ENCODE peak calls at places on chromosomes 4 and X, in ten cellular contexts. Z is suprapubic skin, T is foreskin fibroblast, W is A549, U is WTC11, O is cardiac muscle cell, X is GM06990, C is AG10803, V is AG09309, D is Calu3. M is an unnamed sample.

GRCh38 chrX:153954618-153955450 is 10.4 kb upstream of the RENBP start:
- DNase-seq in Z (no peak), T (no peak), W (no peak), U (no peak), O (no peak), X (no peak), C (no peak), V (no peak), D (no peak), M (no peak)

GRCh38 chrX:115889121-115889890 is 281.2 kb upstream of the AGTR2 start:
- DNase-seq in Z (peak), T (no peak), W (no peak), U (no peak), O (no peak), X (no peak), C (no peak), V (no peak), D (no peak), M (no peak)

GRCh38 chr4:105147226-105148151 is 813 bp downstream of the TET2 start:
- DNase-seq in Z (no peak), T (peak), W (no peak), U (no peak), O (peak), X (peak), C (peak), V (no peak), D (peak), M (no peak)

GRCh38 chr4:170420255-170420693 is 330.5 kb upstream of the AADAT start:
- DNase-seq in Z (no peak), T (peak), W (no peak), U (no peak), O (no peak), X (peak), C (peak), V (no peak), D (peak), M (peak)

GRCh38 chr4:105620640-105621323 is 68.4 kb downstream of the ARHGEF38 start:
- DNase-seq in Z (no peak), T (peak), W (peak), U (no peak), O (peak), X (no peak), C (peak), V (no peak), D (peak), M (no peak)

GRCh38 chr4:48949518-48950207 is 36.4 kb upstream of the CWH43 start:
- DNase-seq in Z (no peak), T (peak), W (no peak), U (no peak), O (no peak), X (no peak), C (peak), V (peak), D (no peak), M (no peak)

GRCh38 chrX:152177052-152177451 is 38.7 kb upstream of the MAGEA10 start:
- DNase-seq in Z (no peak), T (no peak), W (no peak), U (no peak), O (no peak), X (no peak), C (no peak), V (no peak), D (no peak), M (no peak)

GRCh38 chr4:155735506-155735905 is 23.3 kb upstream of the GUCY1B1 start:
- DNase-seq in Z (no peak), T (peak), W (no peak), U (no peak), O (peak), X (no peak), C (peak), V (no peak), D (no peak), M (no peak)

GRCh38 chrX:155086202-155086840 is 15.0 kb downstream of the BRCC3 start:
- DNase-seq in Z (no peak), T (peak), W (peak), U (peak), O (peak), X (no peak), C (peak), V (no peak), D (peak), M (no peak)

GRCh38 chrX:42247241-42247640 is 323.9 kb upstream of the CASK start:
- DNase-seq in Z (no peak), T (no peak), W (no peak), U (no peak), O (peak), X (no peak), C (peak), V (no peak), D (no peak), M (no peak)

GRCh38 chr4:77156912-77157858 is at the start of gene CCNG2:
- DNase-seq in Z (peak), T (peak), W (peak), U (peak), O (peak), X (peak), C (peak), V (peak), D (peak), M (no peak)

GRCh38 chrX:151983186-151983585 is 8.7 kb upstream of the GABRE start:
- DNase-seq in Z (no peak), T (no peak), W (no peak), U (no peak), O (no peak), X (no peak), C (no peak), V (no peak), D (no peak), M (no peak)

DNA sequence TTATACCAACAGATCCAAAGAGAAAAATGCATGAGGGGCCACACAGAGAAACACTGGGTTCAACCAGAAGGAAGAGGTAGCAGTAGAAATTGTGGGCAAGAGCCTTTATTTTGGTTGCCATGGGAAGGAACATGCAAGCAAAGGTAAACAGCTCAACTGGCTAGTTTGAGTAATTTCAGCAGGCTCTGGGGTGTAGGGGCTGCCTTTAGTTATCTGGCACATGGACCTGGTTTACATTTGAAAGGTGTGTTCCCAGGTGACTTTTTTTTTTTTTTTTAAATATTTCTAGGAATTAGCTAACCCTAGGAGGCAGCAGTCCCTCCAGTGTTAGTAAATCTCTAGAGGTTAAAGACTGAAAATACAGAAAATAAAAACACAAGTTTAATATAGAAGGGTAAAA is 481.9 kb downstream of the ACTRT1 start:
- DNase-seq in Z (no peak), T (no peak), W (no peak), U (no peak), O (no peak), X (no peak), C (no peak), V (no peak), D (no peak), M (no peak)
- TF ChIP-seq CTCF in Z (no peak), T (no peak), W (no peak), U (no peak), O (no peak), X (no peak), C (no peak), V (no peak), D (no peak), M (no peak)

GRCh38 chr4:30828290-30828926 is 108.2 kb downstream of the PCDH7 start:
- DNase-seq in Z (no peak), T (no peak), W (no peak), U (no peak), O (no peak), X (no peak), C (peak), V (peak), D (no peak), M (peak)
- TF ChIP-seq CTCF in Z (no peak), T (no peak), W (no peak), U (no peak), O (no peak), X (no peak), C (no peak), V (no peak), D (no peak), M (no peak)

GRCh38 chr4:24473309-24473721 is 111.0 kb downstream of the DHX15 start:
- DNase-seq in Z (no peak), T (peak), W (no peak), U (no peak), O (peak), X (peak), C (peak), V (no peak), D (peak), M (no peak)
- TF ChIP-seq CTCF in Z (no peak), T (no peak), W (no peak), U (no peak), O (no peak), X (no peak), C (no peak), V (no peak), D (no peak), M (no peak)

DNA sequence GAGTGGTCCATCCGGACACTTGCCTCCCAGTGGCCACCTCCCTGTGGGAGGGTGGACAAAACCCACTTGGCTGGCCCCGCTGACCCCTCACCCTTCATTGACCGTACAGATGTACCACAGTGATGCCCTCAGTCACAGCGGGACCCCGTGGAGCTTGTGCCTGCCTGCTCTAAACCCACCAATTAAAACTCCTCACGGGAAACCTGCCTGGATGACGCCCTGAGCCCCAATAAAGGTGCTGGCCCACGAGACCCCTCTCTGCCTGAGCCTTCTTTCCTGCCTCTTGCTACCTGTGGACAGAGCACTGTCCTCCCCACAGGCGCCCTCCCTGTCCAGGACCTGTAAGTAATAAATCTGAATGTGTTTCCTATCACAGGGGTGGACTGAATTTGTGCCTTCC is 32.9 kb downstream of the RNF212 start:
- DNase-seq in Z (no peak), T (no peak), W (no peak), U (no peak), O (no peak), X (no peak), C (no peak), V (no peak), D (no peak), M (no peak)
- TF ChIP-seq CTCF in Z (no peak), T (no peak), W (no peak), U (no peak), O (no peak), X (no peak), C (no peak), V (no peak), D (no peak), M (no peak)

GRCh38 chrX:32408389-32408788 is 803.0 kb downstream of the DMD start:
- DNase-seq in Z (no peak), T (no peak), W (no peak), U (no peak), O (no peak), X (no peak), C (no peak), V (no peak), D (peak), M (no peak)
- TF ChIP-seq CTCF in Z (no peak), T (no peak), W (no peak), U (no peak), O (no peak), X (peak), C (no peak), V (no peak), D (no peak), M (no peak)

GRCh38 chr4:118171381-118171780 is 137.1 kb downstream of the NDST3 start:
- DNase-seq in Z (no peak), T (peak), W (no peak), U (no peak), O (no peak), X (no peak), C (no peak), V (no peak), D (no peak), M (no peak)
- TF ChIP-seq CTCF in Z (no peak), T (no peak), W (no peak), U (no peak), O (no peak), X (no peak), C (no peak), V (no peak), D (no peak), M (no peak)

GRCh38 chr4:5826437-5827107 is 66.3 kb downstream of the CRMP1 start:
- DNase-seq in Z (no peak), T (no peak), W (no peak), U (no peak), O (no peak), X (no peak), C (no peak), V (no peak), D (no peak), M (no peak)

GRCh38 chr4:5823542-5824211 is 69.2 kb downstream of the CRMP1 start:
- DNase-seq in Z (no peak), T (no peak), W (no peak), U (no peak), O (no peak), X (no peak), C (no peak), V (no peak), D (no peak), M (no peak)

GRCh38 chr4:5824227-5824626 is 68.7 kb downstream of the CRMP1 start:
- DNase-seq in Z (no peak), T (no peak), W (no peak), U (no peak), O (peak), X (no peak), C (no peak), V (no peak), D (no peak), M (no peak)

GRCh38 chr4:5825642-5826041 is 67.2 kb downstream of the CRMP1 start:
- DNase-seq in Z (no peak), T (no peak), W (no peak), U (no peak), O (no peak), X (no peak), C (no peak), V (no peak), D (no peak), M (no peak)

GRCh38 chr4:5824635-5825034 is 68.3 kb downstream of the CRMP1 start:
- DNase-seq in Z (no peak), T (peak), W (peak), U (peak), O (peak), X (no peak), C (peak), V (no peak), D (no peak), M (no peak)
- TF ChIP-seq CTCF in Z (no peak), T (peak), W (peak), U (no peak), O (peak), X (peak), C (peak), V (peak), D (no peak), M (peak)